ENCODE peak calls at places on chromosomes 3 and 15, in seven cellular contexts. Z, Y, V, H, J, N and A are unnamed samples.

GRCh38 chr3:42871592-42872196 is 4.0 kb downstream of the CYP8B1 start:
- DNase-seq in N (no peak), J (peak), V (no peak), Z (no peak), H (no peak), Y (no peak), A (peak)

GRCh38 chr3:22360977-22361376 is 610.0 kb upstream of the ZNF385D start:
- DNase-seq in Z (peak), J (no peak), Y (no peak), N (no peak), H (no peak), V (no peak), A (no peak)

GRCh38 chr3:98213276-98213675 is 46.8 kb downstream of the OR5H15 start:
- DNase-seq in H (no peak), N (no peak), Z (no peak), Y (no peak), J (no peak), V (no peak), A (no peak)

GRCh38 chr3:140630366-140630765 is 47.5 kb upstream of the TRIM42 start:
- DNase-seq in Z (peak), J (no peak), H (no peak), V (no peak), N (no peak), Y (no peak), A (no peak)

GRCh38 chr3:141457624-141458236 is 29.1 kb upstream of the RASA2 start:
- DNase-seq in J (no peak), Y (no peak), H (no peak), N (no peak), Z (peak), V (peak), A (no peak)

GRCh38 chr3:123258811-123259420 is 57.2 kb downstream of the SEC22A start:
- DNase-seq in H (no peak), N (no peak), J (peak), Y (no peak), Z (peak), V (peak), A (no peak)

GRCh38 chr3:51544011-51544775 is 5.7 kb downstream of the RAD54L2 start:
- DNase-seq in N (no peak), Y (no peak), V (no peak), J (no peak), Z (peak), H (no peak), A (no peak)

GRCh38 chr3:119352235-119352634 is 58.1 kb downstream of the ARHGAP31 start:
- DNase-seq in Z (peak), N (no peak), Y (peak), J (no peak), H (no peak), V (no peak), A (no peak)

GRCh38 chr3:89635137-89635536 is 527.7 kb downstream of the EPHA3 start:
- DNase-seq in Y (no peak), V (no peak), Z (no peak), J (no peak), N (no peak), H (no peak), A (no peak)

GRCh38 chr3:186298876-186299275 is 63.2 kb downstream of the DGKG start:
- DNase-seq in V (peak), H (no peak), Z (peak), J (no peak), N (no peak), Y (no peak), A (no peak)

GRCh38 chr15:97026781-97027180 is 696.3 kb downstream of the NR2F2 start:
- DNase-seq in V (peak), H (no peak), J (no peak), Y (no peak), Z (peak), N (no peak), A (no peak)

GRCh38 chr15:64552281-64552948 is 92.0 kb downstream of the ZNF609 start:
- DNase-seq in J (no peak), V (no peak), N (no peak), H (peak), Z (no peak), Y (no peak), A (no peak)

GRCh38 chr15:31403096-31403495 is 76.5 kb downstream of the KLF13 start:
- DNase-seq in Y (no peak), J (no peak), Z (peak), V (peak), N (no peak), H (no peak), A (no peak)

GRCh38 chr15:62607643-62608042 is 434.9 kb upstream of the TPM1 start:
- DNase-seq in V (peak), Z (peak), H (no peak), Y (no peak), J (no peak), N (no peak), A (no peak)

GRCh38 chr15:98888839-98889479 is 118.6 kb downstream of the PGPEP1L start:
- DNase-seq in H (no peak), V (peak), Z (peak), N (no peak), Y (no peak), J (no peak), A (no peak)

GRCh38 chr15:96565266-96565665 is 234.8 kb downstream of the NR2F2 start:
- DNase-seq in Y (no peak), J (no peak), Z (no peak), N (no peak), V (peak), H (no peak), A (no peak)

GRCh38 chr3:101809178-101810022 is 30.4 kb downstream of the NXPE3 start:
- DNase-seq in Y (no peak), Z (peak), V (peak), N (no peak), H (no peak), J (peak), A (no peak)

GRCh38 chr3:56005196-56005805 is 463.0 kb downstream of the ERC2 start:
- DNase-seq in H (no peak), N (no peak), V (no peak), Z (peak), J (no peak), Y (no peak), A (no peak)

GRCh38 chr3:81364411-81364810 is 397.0 kb downstream of the GBE1 start:
- DNase-seq in Z (no peak), N (no peak), V (no peak), H (no peak), Y (no peak), J (no peak), A (no peak)

GRCh38 chr3:157718835-157719234 is 215.6 kb upstream of the VEPH1 start:
- DNase-seq in H (no peak), J (no peak), Y (no peak), N (no peak), Z (no peak), V (no peak), A (no peak)

GRCh38 chr3:8164145-8164544 is 337.5 kb upstream of the LMCD1 start:
- DNase-seq in Y (no peak), J (no peak), Z (no peak), V (no peak), H (no peak), N (no peak), A (no peak)

GRCh38 chr15:68592548-68592947 is 13.8 kb downstream of the CORO2B start:
- DNase-seq in N (no peak), V (no peak), Y (no peak), J (no peak), Z (no peak), H (no peak), A (no peak)

GRCh38 chr3:125212096-125212508 is 446 bp downstream of the SLC12A8 start:
- DNase-seq in V (no peak), J (peak), Y (no peak), N (no peak), H (peak), Z (no peak), A (no peak)

GRCh38 chr3:122676759-122677158 is 3.9 kb upstream of the PARP14 start:
- DNase-seq in N (no peak), V (peak), Y (no peak), H (no peak), J (no peak), Z (peak), A (no peak)

GRCh38 chr3:59290358-59290757 is 240.5 kb upstream of the CFAP20DC start:
- DNase-seq in N (no peak), Z (no peak), Y (no peak), V (no peak), J (no peak), H (no peak), A (no peak)

GRCh38 chr15:41367418-41367817 is 34.7 kb downstream of the NUSAP1 start:
- DNase-seq in V (no peak), Z (no peak), H (no peak), J (no peak), Y (no peak), N (no peak), A (no peak)

GRCh38 chr3:126514161-126514560 is 3.4 kb downstream of the UROC1 start:
- DNase-seq in Y (no peak), Z (no peak), N (no peak), V (no peak), H (peak), J (no peak), A (no peak)

GRCh38 chr15:79432345-79433311 is 492 bp downstream of the MINAR1 start:
- DNase-seq in Z (peak), H (peak), Y (no peak), N (no peak), V (no peak), J (no peak), A (no peak)

GRCh38 chr3:81788650-81789049 is 27.2 kb upstream of the GBE1 start:
- DNase-seq in V (no peak), Z (no peak), H (no peak), Y (no peak), J (no peak), N (no peak), A (no peak)

GRCh38 chr3:187736418-187736871 is 8.8 kb downstream of the BCL6 start:
- DNase-seq in V (peak), Z (peak), Y (no peak), J (peak), H (no peak), N (no peak), A (no peak)

GRCh38 chr15:81948142-81948709 is 97.6 kb downstream of the MEX3B start:
- DNase-seq in Y (no peak), H (no peak), V (no peak), Z (no peak), N (no peak), J (no peak), A (no peak)

GRCh38 chr15:40594429-40594836 is 384 bp downstream of the KNL1 start:
- DNase-seq in Z (peak), J (peak), V (peak), H (peak), N (peak), Y (no peak), A (no peak)

GRCh38 chr3:185400866-185401265 is 37.9 kb downstream of the MAP3K13 start:
- DNase-seq in V (no peak), H (no peak), N (no peak), Z (no peak), J (no peak), Y (no peak), A (no peak)

GRCh38 chr3:14455571-14456317 is 53.3 kb downstream of the SLC6A6 start:
- DNase-seq in N (no peak), Z (no peak), Y (no peak), J (no peak), V (no peak), H (no peak), A (no peak)

GRCh38 chr15:63523306-63523990 is 19.1 kb downstream of the USP3 start:
- DNase-seq in Y (no peak), N (no peak), Z (peak), H (no peak), V (peak), J (no peak), A (no peak)

GRCh38 chr15:67370206-67370954 is 115.8 kb downstream of the IQCH start:
- DNase-seq in N (no peak), H (no peak), Y (no peak), V (no peak), Z (no peak), J (no peak), A (no peak)

GRCh38 chr3:187896664-187897063 is 151.4 kb upstream of the BCL6 start:
- DNase-seq in V (no peak), Z (no peak), H (no peak), J (no peak), Y (no peak), N (no peak), A (no peak)

GRCh38 chr3:150407051-150407817 is 864 bp upstream of the TSC22D2 start:
- DNase-seq in N (no peak), Z (no peak), H (no peak), J (peak), Y (no peak), V (no peak), A (no peak)